ENCODE peak calls at places on chromosomes 13 and 19, in five cellular contexts. One of them, this sample, is unnamed.

GRCh38 chr13:33610471-33611015 is 207.4 kb upstream of the RFC3 start:
- DNase-seq in colonic mucosa: peak
- DNase-seq in astrocyte of the spinal cord: peak
- DNase-seq in right lobe of liver: peak
- DNase-seq in BJ: no peak
- DNase-seq in this sample: no peak

GRCh38 chr19:48354332-48354992 is 9.3 kb downstream of the TMEM143 start:
- DNase-seq in colonic mucosa: no peak
- DNase-seq in astrocyte of the spinal cord: peak
- DNase-seq in right lobe of liver: no peak
- DNase-seq in BJ: no peak
- DNase-seq in this sample: no peak

GRCh38 chr19:19055701-19056100 is 8.1 kb upstream of the SLC25A42 start:
- DNase-seq in colonic mucosa: no peak
- DNase-seq in astrocyte of the spinal cord: no peak
- DNase-seq in right lobe of liver: no peak
- DNase-seq in BJ: no peak
- DNase-seq in this sample: no peak

GRCh38 chr13:47661076-47661475 is 340.0 kb downstream of the SUCLA2 start:
- DNase-seq in colonic mucosa: no peak
- DNase-seq in astrocyte of the spinal cord: peak
- DNase-seq in right lobe of liver: no peak
- DNase-seq in BJ: peak
- DNase-seq in this sample: peak

GRCh38 chr19:14350866-14351265 is 30.4 kb upstream of the ADGRE5 start:
- DNase-seq in colonic mucosa: no peak
- DNase-seq in astrocyte of the spinal cord: no peak
- DNase-seq in right lobe of liver: no peak
- DNase-seq in BJ: no peak
- DNase-seq in this sample: no peak

GRCh38 chr13:26855921-26856320 is 95.3 kb upstream of the GPR12 start:
- DNase-seq in colonic mucosa: no peak
- DNase-seq in astrocyte of the spinal cord: no peak
- DNase-seq in right lobe of liver: no peak
- DNase-seq in BJ: no peak
- DNase-seq in this sample: no peak

GRCh38 chr19:45258862-45259261 is 7.8 kb downstream of the MARK4 start:
- DNase-seq in colonic mucosa: no peak
- DNase-seq in astrocyte of the spinal cord: no peak
- DNase-seq in right lobe of liver: no peak
- DNase-seq in BJ: no peak
- DNase-seq in this sample: no peak

GRCh38 chr13:97256343-97256783 is 34.2 kb downstream of the MBNL2 start:
- DNase-seq in colonic mucosa: no peak
- DNase-seq in astrocyte of the spinal cord: peak
- DNase-seq in right lobe of liver: no peak
- DNase-seq in BJ: peak
- DNase-seq in this sample: peak

GRCh38 chr13:85521586-85521985 is 277.6 kb downstream of the SLITRK6 start:
- DNase-seq in colonic mucosa: no peak
- DNase-seq in astrocyte of the spinal cord: no peak
- DNase-seq in right lobe of liver: no peak
- DNase-seq in BJ: no peak
- DNase-seq in this sample: no peak

GRCh38 chr19:6066661-6067646 is 43.3 kb downstream of the RFX2 start:
- DNase-seq in colonic mucosa: peak
- DNase-seq in astrocyte of the spinal cord: peak
- DNase-seq in right lobe of liver: peak
- DNase-seq in BJ: peak
- DNase-seq in this sample: peak

GRCh38 chr13:98397221-98397620 is 179.7 kb downstream of the STK24 start:
- DNase-seq in colonic mucosa: no peak
- DNase-seq in astrocyte of the spinal cord: peak
- DNase-seq in right lobe of liver: no peak
- DNase-seq in BJ: no peak
- DNase-seq in this sample: no peak

GRCh38 chr19:919157-920050 is 2.3 kb downstream of the KISS1R start:
- DNase-seq in colonic mucosa: no peak
- DNase-seq in astrocyte of the spinal cord: no peak
- DNase-seq in right lobe of liver: no peak
- DNase-seq in BJ: no peak
- DNase-seq in this sample: peak

GRCh38 chr13:35961461-35962220 is 169.5 kb downstream of the DCLK1 start:
- DNase-seq in colonic mucosa: no peak
- DNase-seq in astrocyte of the spinal cord: no peak
- DNase-seq in right lobe of liver: no peak
- DNase-seq in BJ: no peak
- DNase-seq in this sample: no peak
- TF ChIP-seq CTCF in colonic mucosa: no peak
- TF ChIP-seq CTCF in astrocyte of the spinal cord: peak
- TF ChIP-seq CTCF in right lobe of liver: peak
- TF ChIP-seq CTCF in BJ: peak
- TF ChIP-seq CTCF in this sample: no peak

GRCh38 chr19:2885736-2886135 is 15.0 kb upstream of the ZNF57 start:
- DNase-seq in colonic mucosa: no peak
- DNase-seq in astrocyte of the spinal cord: no peak
- DNase-seq in right lobe of liver: no peak
- DNase-seq in BJ: no peak
- DNase-seq in this sample: no peak

GRCh38 chr19:2887391-2887914 is 13.3 kb upstream of the ZNF57 start:
- DNase-seq in colonic mucosa: no peak
- DNase-seq in astrocyte of the spinal cord: peak
- DNase-seq in right lobe of liver: no peak
- DNase-seq in BJ: peak
- DNase-seq in this sample: peak

GRCh38 chr19:2883686-2884439 is 16.7 kb downstream of the ZNF556 start:
- DNase-seq in colonic mucosa: no peak
- DNase-seq in astrocyte of the spinal cord: no peak
- DNase-seq in right lobe of liver: no peak
- DNase-seq in BJ: no peak
- DNase-seq in this sample: no peak

DNA sequence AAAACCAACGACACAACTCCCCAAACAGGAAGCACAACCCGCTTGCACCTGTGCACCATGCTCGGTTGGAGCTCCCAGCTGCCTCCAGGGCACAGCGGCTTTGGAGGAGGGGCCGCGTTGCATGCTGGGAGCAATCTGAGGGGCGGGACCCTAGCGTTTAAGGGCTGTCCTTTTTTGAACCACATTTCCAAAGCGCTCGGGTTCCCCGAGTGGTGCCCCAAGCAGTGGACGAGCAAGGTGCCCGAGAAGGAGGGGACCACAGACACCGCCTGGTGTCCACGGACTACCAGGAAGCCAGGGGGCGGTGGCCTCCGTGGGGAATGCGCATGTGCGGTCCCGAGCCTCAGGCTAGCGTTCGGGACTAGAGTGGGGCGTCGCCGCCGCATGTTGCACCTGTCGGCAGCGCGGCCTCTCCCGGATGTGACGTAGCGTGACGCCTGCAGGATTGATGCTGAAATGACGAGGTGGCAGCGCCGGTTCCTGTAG is 11.9 kb upstream of the ZNF57 start:
- DNase-seq in colonic mucosa: no peak
- DNase-seq in astrocyte of the spinal cord: no peak
- DNase-seq in right lobe of liver: no peak
- DNase-seq in BJ: no peak
- DNase-seq in this sample: no peak
- H3K4me3 ChIP-seq in colonic mucosa: no peak
- H3K4me3 ChIP-seq in astrocyte of the spinal cord: no peak
- H3K4me3 ChIP-seq in right lobe of liver: no peak
- H3K4me3 ChIP-seq in BJ: peak
- H3K4me3 ChIP-seq in this sample: no peak

DNA sequence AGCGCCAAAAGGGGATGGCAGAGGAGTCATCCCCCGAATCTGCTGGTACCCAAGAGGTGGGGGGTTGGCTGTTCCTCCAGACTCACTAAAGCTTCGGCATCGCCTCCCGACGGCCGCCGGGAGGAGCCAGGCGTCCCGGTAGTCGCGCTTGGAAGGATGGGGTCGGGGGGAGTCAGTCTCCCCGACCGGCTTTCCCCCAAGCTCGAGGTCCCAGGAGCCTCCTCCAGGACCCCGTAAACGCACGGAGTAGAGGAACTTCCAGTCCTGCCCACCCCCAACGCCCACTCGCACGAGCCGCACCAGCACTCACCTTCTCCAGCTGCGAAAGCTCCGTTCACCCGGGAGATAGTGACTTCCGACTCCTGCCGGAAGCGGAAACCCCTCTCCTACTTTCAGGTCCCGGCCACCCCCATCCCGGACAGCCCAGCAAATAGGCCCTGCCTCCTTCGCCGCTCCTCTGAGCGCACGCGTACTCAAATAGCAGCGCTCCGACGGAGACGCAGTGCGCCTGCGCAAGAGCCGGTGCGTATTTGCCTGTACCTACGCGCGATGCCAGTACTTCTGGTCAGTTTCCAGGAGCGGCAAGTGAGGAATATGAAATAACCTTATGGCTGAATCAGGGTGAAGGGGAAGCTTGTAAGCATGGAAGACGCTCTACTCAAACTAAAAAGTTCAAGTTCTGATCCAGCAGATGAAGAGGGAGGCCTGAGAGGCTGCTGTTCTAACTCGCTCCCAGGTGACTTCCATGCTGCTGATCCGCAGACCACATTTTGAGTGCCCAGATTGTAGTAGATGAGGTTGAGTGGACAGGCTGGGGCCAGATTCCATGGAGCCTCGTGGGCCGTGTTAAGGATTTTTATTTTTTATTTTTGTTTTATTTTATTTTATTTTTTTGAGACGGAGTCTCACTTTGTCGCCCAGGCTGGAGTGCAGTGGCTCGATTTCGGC is at the start of gene ELOF1:
- DNase-seq in colonic mucosa: peak
- DNase-seq in astrocyte of the spinal cord: peak
- DNase-seq in right lobe of liver: peak
- DNase-seq in BJ: peak
- DNase-seq in this sample: peak
- TF ChIP-seq CTCF in colonic mucosa: no peak
- TF ChIP-seq CTCF in astrocyte of the spinal cord: peak
- TF ChIP-seq CTCF in right lobe of liver: peak
- TF ChIP-seq CTCF in BJ: peak
- TF ChIP-seq CTCF in this sample: peak

GRCh38 chr13:40660270-40660669 is 6.2 kb downstream of the FOXO1 start:
- DNase-seq in colonic mucosa: no peak
- DNase-seq in astrocyte of the spinal cord: no peak
- DNase-seq in right lobe of liver: no peak
- DNase-seq in BJ: no peak
- DNase-seq in this sample: no peak
- H3K4me3 ChIP-seq in colonic mucosa: no peak
- H3K4me3 ChIP-seq in astrocyte of the spinal cord: no peak
- H3K4me3 ChIP-seq in right lobe of liver: no peak
- H3K4me3 ChIP-seq in BJ: no peak
- H3K4me3 ChIP-seq in this sample: no peak

GRCh38 chr13:102825921-102826706 is 19.7 kb upstream of the ERCC5 start:
- DNase-seq in colonic mucosa: no peak
- DNase-seq in astrocyte of the spinal cord: peak
- DNase-seq in right lobe of liver: no peak
- DNase-seq in BJ: peak
- DNase-seq in this sample: peak
- TF ChIP-seq CTCF in colonic mucosa: no peak
- TF ChIP-seq CTCF in astrocyte of the spinal cord: no peak
- TF ChIP-seq CTCF in right lobe of liver: no peak
- TF ChIP-seq CTCF in BJ: no peak
- TF ChIP-seq CTCF in this sample: no peak

GRCh38 chr19:56841194-56841546 is 644 bp upstream of the PEG3 start:
- DNase-seq in colonic mucosa: no peak
- DNase-seq in astrocyte of the spinal cord: no peak
- DNase-seq in right lobe of liver: no peak
- DNase-seq in BJ: no peak
- DNase-seq in this sample: no peak
- H3K4me3 ChIP-seq in colonic mucosa: no peak
- H3K4me3 ChIP-seq in astrocyte of the spinal cord: no peak
- H3K4me3 ChIP-seq in right lobe of liver: no peak
- H3K4me3 ChIP-seq in BJ: no peak
- H3K4me3 ChIP-seq in this sample: no peak

GRCh38 chr13:110713981-110714797 is 689 bp downstream of the ING1 start:
- DNase-seq in colonic mucosa: peak
- DNase-seq in astrocyte of the spinal cord: peak
- DNase-seq in right lobe of liver: peak
- DNase-seq in BJ: no peak
- DNase-seq in this sample: peak
- TF ChIP-seq CTCF in colonic mucosa: no peak
- TF ChIP-seq CTCF in astrocyte of the spinal cord: no peak
- TF ChIP-seq CTCF in right lobe of liver: no peak
- TF ChIP-seq CTCF in BJ: no peak
- TF ChIP-seq CTCF in this sample: peak